ENCODE peak calls at places on chromosomes 5 and 9, in five cellular contexts. One of them, this sample, is unnamed.

GRCh38 chr9:135297716-135298075 is 181.9 kb upstream of the PPP1R26 start:
- DNase-seq in cardiac fibroblast: no peak
- DNase-seq in coronary artery: peak; percentile 60
- DNase-seq in DND-41: no peak
- DNase-seq in CD8-positive, alpha-beta T cell: no peak
- DNase-seq in this sample: no peak

GRCh38 chr5:33827885-33828284 is 63.9 kb downstream of the ADAMTS12 start:
- DNase-seq in cardiac fibroblast: no peak
- DNase-seq in coronary artery: no peak
- DNase-seq in DND-41: no peak
- DNase-seq in CD8-positive, alpha-beta T cell: no peak
- DNase-seq in this sample: no peak

GRCh38 chr9:89022902-89023301 is 31.6 kb downstream of the S1PR3 start:
- DNase-seq in cardiac fibroblast: peak; percentile 81
- DNase-seq in coronary artery: no peak
- DNase-seq in DND-41: no peak
- DNase-seq in CD8-positive, alpha-beta T cell: no peak
- DNase-seq in this sample: no peak

GRCh38 chr5:962386-962785 is 46.2 kb upstream of the NKD2 start:
- DNase-seq in cardiac fibroblast: no peak
- DNase-seq in coronary artery: peak; percentile 55
- DNase-seq in DND-41: no peak
- DNase-seq in CD8-positive, alpha-beta T cell: no peak
- DNase-seq in this sample: no peak

GRCh38 chr9:20726144-20726543 is 42.1 kb downstream of the FOCAD start:
- DNase-seq in cardiac fibroblast: no peak
- DNase-seq in coronary artery: no peak
- DNase-seq in DND-41: no peak
- DNase-seq in CD8-positive, alpha-beta T cell: no peak
- DNase-seq in this sample: no peak

GRCh38 chr9:15096959-15097358 is 186.7 kb upstream of the FREM1 start:
- DNase-seq in cardiac fibroblast: no peak
- DNase-seq in coronary artery: no peak
- DNase-seq in DND-41: no peak
- DNase-seq in CD8-positive, alpha-beta T cell: no peak
- DNase-seq in this sample: no peak

GRCh38 chr9:86099695-86100364 is 472 bp upstream of the GOLM1 start:
- DNase-seq in cardiac fibroblast: peak; percentile 75
- DNase-seq in coronary artery: no peak
- DNase-seq in DND-41: no peak
- DNase-seq in CD8-positive, alpha-beta T cell: no peak
- DNase-seq in this sample: no peak

GRCh38 chr9:134419684-134420076 is 93.4 kb downstream of the RXRA start:
- DNase-seq in cardiac fibroblast: no peak
- DNase-seq in coronary artery: no peak
- DNase-seq in DND-41: no peak
- DNase-seq in CD8-positive, alpha-beta T cell: no peak
- DNase-seq in this sample: no peak

GRCh38 chr5:53262348-53262970 is 152.9 kb upstream of the MOCS2 start:
- DNase-seq in cardiac fibroblast: peak; percentile 80
- DNase-seq in coronary artery: no peak
- DNase-seq in DND-41: peak; percentile 7
- DNase-seq in CD8-positive, alpha-beta T cell: no peak
- DNase-seq in this sample: peak; percentile 4

GRCh38 chr9:109627042-109627441 is 128.9 kb upstream of the PTPN3 start:
- DNase-seq in cardiac fibroblast: no peak
- DNase-seq in coronary artery: no peak
- DNase-seq in DND-41: no peak
- DNase-seq in CD8-positive, alpha-beta T cell: no peak
- DNase-seq in this sample: no peak

GRCh38 chr9:133533878-133534277 is 626 bp upstream of the ADAMTSL2 start:
- DNase-seq in cardiac fibroblast: peak; percentile 33
- DNase-seq in coronary artery: no peak
- DNase-seq in DND-41: no peak
- DNase-seq in CD8-positive, alpha-beta T cell: no peak
- DNase-seq in this sample: no peak

GRCh38 chr9:76086521-76086920 is 196.0 kb downstream of the PCSK5 start:
- DNase-seq in cardiac fibroblast: peak; percentile 14
- DNase-seq in coronary artery: no peak
- DNase-seq in DND-41: no peak
- DNase-seq in CD8-positive, alpha-beta T cell: no peak
- DNase-seq in this sample: no peak

GRCh38 chr5:136090319-136090718 is 42.3 kb upstream of the SMAD5 start:
- DNase-seq in cardiac fibroblast: no peak
- DNase-seq in coronary artery: no peak
- DNase-seq in DND-41: no peak
- DNase-seq in CD8-positive, alpha-beta T cell: no peak
- DNase-seq in this sample: no peak

GRCh38 chr5:50292735-50293394 is 148.2 kb downstream of the EMB start:
- DNase-seq in cardiac fibroblast: no peak
- DNase-seq in coronary artery: no peak
- DNase-seq in DND-41: no peak
- DNase-seq in CD8-positive, alpha-beta T cell: no peak
- DNase-seq in this sample: no peak

GRCh38 chr5:17365756-17366155 is 132.3 kb upstream of the TAF11L2 start:
- DNase-seq in cardiac fibroblast: no peak
- DNase-seq in coronary artery: no peak
- DNase-seq in DND-41: no peak
- DNase-seq in CD8-positive, alpha-beta T cell: no peak
- DNase-seq in this sample: no peak

GRCh38 chr9:124291801-124292396 is 34.1 kb downstream of the NEK6 start:
- DNase-seq in cardiac fibroblast: no peak
- DNase-seq in coronary artery: no peak
- DNase-seq in DND-41: peak; percentile 8
- DNase-seq in CD8-positive, alpha-beta T cell: no peak
- DNase-seq in this sample: no peak

GRCh38 chr9:124725068-124725452 is 46.1 kb downstream of the NR6A1 start:
- DNase-seq in cardiac fibroblast: no peak
- DNase-seq in coronary artery: no peak
- DNase-seq in DND-41: no peak
- DNase-seq in CD8-positive, alpha-beta T cell: no peak
- DNase-seq in this sample: no peak

GRCh38 chr5:74870299-74871067 is 4.3 kb upstream of the FAM169A start:
- DNase-seq in cardiac fibroblast: no peak
- DNase-seq in coronary artery: no peak
- DNase-seq in DND-41: no peak
- DNase-seq in CD8-positive, alpha-beta T cell: no peak
- DNase-seq in this sample: no peak

GRCh38 chr9:86126998-86127972 is 27.9 kb upstream of the GOLM1 start:
- DNase-seq in cardiac fibroblast: peak; percentile 82
- DNase-seq in coronary artery: no peak
- DNase-seq in DND-41: no peak
- DNase-seq in CD8-positive, alpha-beta T cell: no peak
- DNase-seq in this sample: peak; percentile 9

GRCh38 chr9:114238471-114238870 is 83.1 kb downstream of the COL27A1 start:
- DNase-seq in cardiac fibroblast: peak; percentile 47
- DNase-seq in coronary artery: peak; percentile 80
- DNase-seq in DND-41: no peak
- DNase-seq in CD8-positive, alpha-beta T cell: no peak
- DNase-seq in this sample: no peak

GRCh38 chr5:163401271-163401670 is 36.1 kb upstream of the CCNG1 start:
- DNase-seq in cardiac fibroblast: no peak
- DNase-seq in coronary artery: no peak
- DNase-seq in DND-41: no peak
- DNase-seq in CD8-positive, alpha-beta T cell: no peak
- DNase-seq in this sample: no peak

GRCh38 chr9:125986966-125987365 is 239.8 kb downstream of the PBX3 start:
- DNase-seq in cardiac fibroblast: no peak
- DNase-seq in coronary artery: peak; percentile 36
- DNase-seq in DND-41: no peak
- DNase-seq in CD8-positive, alpha-beta T cell: no peak
- DNase-seq in this sample: no peak

GRCh38 chr5:29079771-29080170 is 2041.4 kb upstream of the CDH9 start:
- DNase-seq in cardiac fibroblast: no peak
- DNase-seq in coronary artery: no peak
- DNase-seq in DND-41: no peak
- DNase-seq in CD8-positive, alpha-beta T cell: no peak
- DNase-seq in this sample: peak; percentile 22

GRCh38 chr9:133944746-133945135 is 47.4 kb downstream of the VAV2 start:
- DNase-seq in cardiac fibroblast: peak; percentile 88
- DNase-seq in coronary artery: no peak
- DNase-seq in DND-41: no peak
- DNase-seq in CD8-positive, alpha-beta T cell: peak; percentile 10
- DNase-seq in this sample: no peak

GRCh38 chr9:132164604-132165362 is 2.9 kb downstream of the NTNG2 start:
- DNase-seq in cardiac fibroblast: peak; percentile 86
- DNase-seq in coronary artery: no peak
- DNase-seq in DND-41: no peak
- DNase-seq in CD8-positive, alpha-beta T cell: no peak
- DNase-seq in this sample: no peak

DNA sequence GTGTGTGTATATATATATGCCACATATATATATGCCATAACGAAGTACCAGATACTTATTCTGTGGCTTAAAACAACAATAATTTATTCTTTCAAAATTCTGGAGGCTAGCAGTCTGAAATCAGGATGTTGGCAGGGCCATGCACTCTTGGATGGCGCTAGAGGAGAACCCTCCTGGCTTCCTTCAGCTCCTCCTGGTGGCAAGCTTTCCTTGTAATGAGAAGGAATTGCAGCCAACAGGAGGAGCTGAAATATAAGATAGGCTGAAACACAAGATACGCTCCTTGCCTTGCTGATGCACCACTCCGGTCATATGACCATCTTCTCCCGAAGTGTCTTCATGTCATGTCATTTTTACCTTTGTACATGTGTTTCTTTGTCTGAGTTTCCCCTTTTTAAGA is 368.1 kb upstream of the CTNND2 start:
- DNase-seq in cardiac fibroblast: no peak
- DNase-seq in coronary artery: no peak
- DNase-seq in DND-41: no peak
- DNase-seq in CD8-positive, alpha-beta T cell: no peak
- DNase-seq in this sample: no peak
- H3K4me3 ChIP-seq in cardiac fibroblast: no peak overlapping the region
- H3K4me3 ChIP-seq in coronary artery: no peak overlapping the region
- H3K4me3 ChIP-seq in DND-41: no peak overlapping the region
- H3K4me3 ChIP-seq in CD8-positive, alpha-beta T cell: no peak overlapping the region
- H3K4me3 ChIP-seq in this sample: no peak overlapping the region

DNA sequence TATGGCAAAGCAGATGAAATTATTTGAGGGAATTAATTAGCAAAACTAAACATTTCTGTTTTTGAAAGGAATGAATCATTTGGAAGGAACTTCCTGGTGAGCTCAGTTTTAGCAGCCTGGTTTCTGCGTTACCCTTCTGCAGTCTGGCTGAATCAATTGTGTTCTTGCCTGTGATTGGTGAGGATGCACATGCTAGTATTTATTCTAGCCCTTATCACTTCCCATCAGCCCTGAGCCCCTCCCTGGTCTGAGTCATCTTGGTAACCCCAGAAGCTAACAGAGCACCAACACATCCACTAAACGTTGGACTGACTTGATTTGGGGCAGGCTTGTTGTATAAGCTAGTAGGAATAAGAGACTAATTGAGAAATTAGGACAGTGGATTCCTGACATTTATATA is 6.6 kb downstream of the TJP2 start:
- DNase-seq in cardiac fibroblast: peak; percentile 94
- DNase-seq in coronary artery: peak; percentile 77
- DNase-seq in DND-41: no peak
- DNase-seq in CD8-positive, alpha-beta T cell: peak; percentile 23
- DNase-seq in this sample: peak; percentile 24
- H3K4me3 ChIP-seq in cardiac fibroblast: peak overlapping the region; percentile 4
- H3K4me3 ChIP-seq in coronary artery: no peak overlapping the region
- H3K4me3 ChIP-seq in DND-41: no peak overlapping the region
- H3K4me3 ChIP-seq in CD8-positive, alpha-beta T cell: no peak overlapping the region
- H3K4me3 ChIP-seq in this sample: no peak overlapping the region

DNA sequence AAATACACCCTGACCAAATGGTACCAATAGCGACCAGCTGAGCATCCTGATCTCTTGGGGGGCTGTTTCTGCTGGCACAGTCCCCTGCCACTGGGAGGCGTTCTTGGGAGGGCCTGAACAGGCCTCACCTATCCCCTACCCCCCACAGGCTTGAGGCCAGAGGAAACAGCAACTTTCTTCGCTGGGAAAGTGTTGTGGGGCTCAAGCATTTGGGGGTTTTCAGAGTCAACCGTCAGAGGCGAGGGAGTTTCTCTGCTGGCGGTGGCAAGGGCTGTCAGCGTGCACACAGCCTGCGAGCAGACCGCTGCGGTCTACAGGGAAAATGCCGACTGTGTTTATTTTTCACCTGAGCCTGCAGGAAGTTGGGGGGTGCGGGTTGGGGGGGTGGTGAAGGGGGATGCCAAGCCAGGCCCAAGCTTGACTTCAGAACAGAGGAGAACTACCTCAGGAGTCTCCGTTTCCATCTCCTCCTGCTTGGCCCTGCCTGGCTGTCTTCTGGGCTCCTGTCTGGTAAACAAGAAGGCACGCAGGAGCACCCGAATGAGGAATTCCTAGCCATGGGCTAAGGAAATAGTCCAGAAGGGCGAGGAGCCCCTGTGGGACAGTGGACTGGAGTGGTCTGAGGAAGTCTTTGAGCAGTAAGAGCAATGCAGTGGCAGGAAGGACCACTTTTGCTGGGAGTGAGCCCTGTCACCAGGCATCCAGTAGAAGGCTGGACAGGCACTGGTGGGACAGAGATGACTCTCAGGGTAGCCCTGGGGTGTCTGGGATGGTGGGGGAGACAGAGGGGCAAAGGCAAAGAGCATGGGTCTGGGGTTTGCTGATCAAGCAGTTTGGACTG is 18.1 kb downstream of the TCF7 start:
- DNase-seq in cardiac fibroblast: no peak
- DNase-seq in coronary artery: no peak
- DNase-seq in DND-41: peak; percentile 82
- DNase-seq in CD8-positive, alpha-beta T cell: peak; percentile 96
- DNase-seq in this sample: peak; percentile 96
- H3K4me3 ChIP-seq in cardiac fibroblast: no peak overlapping the region
- H3K4me3 ChIP-seq in coronary artery: no peak overlapping the region
- H3K4me3 ChIP-seq in DND-41: no peak overlapping the region
- H3K4me3 ChIP-seq in CD8-positive, alpha-beta T cell: peak overlapping the region; percentile 52
- H3K4me3 ChIP-seq in this sample: peak overlapping the region; percentile 30

GRCh38 chr9:118809160-118809625 is 560.0 kb downstream of the BRINP1 start:
- DNase-seq in cardiac fibroblast: no peak
- DNase-seq in coronary artery: no peak
- DNase-seq in DND-41: no peak
- DNase-seq in CD8-positive, alpha-beta T cell: no peak
- DNase-seq in this sample: no peak
- H3K4me3 ChIP-seq in cardiac fibroblast: no peak overlapping the region
- H3K4me3 ChIP-seq in coronary artery: no peak overlapping the region
- H3K4me3 ChIP-seq in DND-41: no peak overlapping the region
- H3K4me3 ChIP-seq in CD8-positive, alpha-beta T cell: no peak overlapping the region
- H3K4me3 ChIP-seq in this sample: no peak overlapping the region

GRCh38 chr5:104084896-104085295 is 522.3 kb upstream of the NUDT12 start:
- DNase-seq in cardiac fibroblast: no peak
- DNase-seq in coronary artery: no peak
- DNase-seq in DND-41: no peak
- DNase-seq in CD8-positive, alpha-beta T cell: no peak
- DNase-seq in this sample: no peak

GRCh38 chr5:104088876-104089778 is 526.5 kb upstream of the NUDT12 start:
- DNase-seq in cardiac fibroblast: no peak
- DNase-seq in coronary artery: no peak
- DNase-seq in DND-41: no peak
- DNase-seq in CD8-positive, alpha-beta T cell: no peak
- DNase-seq in this sample: no peak
- H3K4me3 ChIP-seq in cardiac fibroblast: no peak overlapping the region
- H3K4me3 ChIP-seq in coronary artery: no peak overlapping the region
- H3K4me3 ChIP-seq in DND-41: no peak overlapping the region
- H3K4me3 ChIP-seq in CD8-positive, alpha-beta T cell: no peak overlapping the region
- H3K4me3 ChIP-seq in this sample: no peak overlapping the region

This sample was measured in Jurkat, Clone E6-1.